ENCODE peak calls at places on chromosomes 5 and 9, in eight cellular contexts. A is fibroblast of the aortic adventitia; W is immature natural killer cell; V is activated naive CD4-positive, alpha-beta T cell; B is fibroblast of lung; P is stomach; Y is T-helper 9 cell; N is GM13976. M is an unnamed sample.

GRCh38 chr5:14457475-14457874 is 124.1 kb upstream of the OTULINL start:
- DNase-seq in A (peak), W (no peak), V (no peak), B (peak), P (no peak), Y (no peak), N (no peak), M (no peak)

GRCh38 chr9:124427281-124427680 is 12.0 kb upstream of the PSMB7 start:
- DNase-seq in A (no peak), W (no peak), V (no peak), B (no peak), P (no peak), Y (no peak), N (no peak), M (no peak)

GRCh38 chr5:102511666-102512065 is 12.9 kb upstream of the SLCO6A1 start:
- DNase-seq in A (peak), W (no peak), V (no peak), B (peak), P (no peak), Y (no peak), N (no peak), M (no peak)

GRCh38 chr5:137858223-137858916 is 9.3 kb upstream of the MYOT start:
- DNase-seq in A (peak), W (no peak), V (no peak), B (peak), P (no peak), Y (no peak), N (peak), M (peak)

GRCh38 chr9:15642369-15642962 is 89.6 kb downstream of the CCDC171 start:
- DNase-seq in A (peak), W (no peak), V (no peak), B (peak), P (no peak), Y (no peak), N (peak), M (peak)

GRCh38 chr5:151570512-151571269 is 20.4 kb downstream of the FAT2 start:
- DNase-seq in A (no peak), W (no peak), V (no peak), B (no peak), P (no peak), Y (no peak), N (no peak), M (no peak)

GRCh38 chr5:83554686-83555085 is 83.1 kb downstream of the VCAN start:
- DNase-seq in A (no peak), W (no peak), V (no peak), B (peak), P (no peak), Y (no peak), N (no peak), M (no peak)

GRCh38 chr5:67246108-67246507 is 49.5 kb upstream of the CD180 start:
- DNase-seq in A (peak), W (peak), V (no peak), B (peak), P (no peak), Y (no peak), N (peak), M (peak)

GRCh38 chr5:172707285-172708182 is 63.5 kb downstream of the DUSP1 start:
- DNase-seq in A (peak), W (no peak), V (no peak), B (peak), P (no peak), Y (no peak), N (no peak), M (no peak)

GRCh38 chr9:18077941-18078678 is 395.8 kb upstream of the ADAMTSL1 start:
- DNase-seq in A (no peak), W (no peak), V (no peak), B (no peak), P (no peak), Y (no peak), N (no peak), M (no peak)

GRCh38 chr5:93385665-93386064 is 195.4 kb downstream of the NR2F1-AS1 start:
- DNase-seq in A (peak), W (no peak), V (no peak), B (peak), P (no peak), Y (no peak), N (no peak), M (no peak)

GRCh38 chr5:14189680-14190079 is 46.5 kb downstream of the TRIO start:
- DNase-seq in A (no peak), W (no peak), V (no peak), B (no peak), P (no peak), Y (no peak), N (no peak), M (no peak)

GRCh38 chr5:142641681-142642080 is 44.2 kb downstream of the FGF1 start:
- DNase-seq in A (no peak), W (no peak), V (no peak), B (peak), P (no peak), Y (no peak), N (no peak), M (no peak)

GRCh38 chr5:60352992-60353391 is 347.0 kb downstream of the DEPDC1B start:
- DNase-seq in A (no peak), W (no peak), V (no peak), B (no peak), P (peak), Y (no peak), N (no peak), M (no peak)

GRCh38 chr9:101119206-101119819 is 90.8 kb downstream of the PLPPR1 start:
- DNase-seq in A (peak), W (no peak), V (no peak), B (peak), P (peak), Y (no peak), N (peak), M (no peak)

GRCh38 chr9:71680189-71680983 is 87.9 kb downstream of the CEMIP2 start:
- DNase-seq in A (peak), W (no peak), V (no peak), B (peak), P (no peak), Y (no peak), N (no peak), M (no peak)

GRCh38 chr5:167754501-167754941 is 536.9 kb upstream of the WWC1 start:
- DNase-seq in A (no peak), W (no peak), V (no peak), B (peak), P (no peak), Y (no peak), N (no peak), M (no peak)

GRCh38 chr9:7507026-7507425 is 292.6 kb downstream of the DMAC1 start:
- DNase-seq in A (no peak), W (no peak), V (no peak), B (no peak), P (no peak), Y (no peak), N (no peak), M (no peak)

GRCh38 chr5:126965061-126965475 is 65.3 kb downstream of the MARCHF3 start:
- DNase-seq in A (peak), W (no peak), V (no peak), B (peak), P (no peak), Y (no peak), N (no peak), M (no peak)

GRCh38 chr5:134813407-134813806 is 32.4 kb upstream of the C5orf24 start:
- DNase-seq in A (no peak), W (no peak), V (no peak), B (no peak), P (no peak), Y (no peak), N (peak), M (no peak)

GRCh38 chr9:70639853-70640814 is 225.7 kb upstream of the KLF9 start:
- DNase-seq in A (peak), W (no peak), V (no peak), B (peak), P (no peak), Y (no peak), N (no peak), M (no peak)

GRCh38 chr5:33037101-33037500 is 326.0 kb downstream of the NPR3 start:
- DNase-seq in A (peak), W (no peak), V (no peak), B (peak), P (no peak), Y (no peak), N (no peak), M (no peak)

GRCh38 chr9:36893911-36894310 is 140.2 kb downstream of the PAX5 start:
- DNase-seq in A (no peak), W (no peak), V (no peak), B (no peak), P (no peak), Y (no peak), N (no peak), M (no peak)

GRCh38 chr9:77019010-77019809 is at the start of gene FOXB2:
- DNase-seq in A (no peak), W (no peak), V (no peak), B (no peak), P (no peak), Y (no peak), N (peak), M (no peak)

GRCh38 chr9:71626395-71626794 is 141.9 kb downstream of the CEMIP2 start:
- DNase-seq in A (no peak), W (no peak), V (no peak), B (no peak), P (no peak), Y (no peak), N (no peak), M (no peak)

GRCh38 chr9:110116543-110116885 is 91.4 kb downstream of the C9orf152 start:
- DNase-seq in A (peak), W (no peak), V (no peak), B (peak), P (no peak), Y (no peak), N (peak), M (no peak)

GRCh38 chr5:143074414-143074996 is 304.3 kb downstream of the ARHGAP26 start:
- DNase-seq in A (peak), W (no peak), V (no peak), B (peak), P (no peak), Y (no peak), N (no peak), M (no peak)

GRCh38 chr9:137305788-137306545 is 3.9 kb upstream of the NRARP start:
- DNase-seq in A (no peak), W (no peak), V (no peak), B (no peak), P (no peak), Y (no peak), N (no peak), M (no peak)

GRCh38 chr5:138955013-138955660 is 80.0 kb upstream of the LRRTM2 start:
- DNase-seq in A (no peak), W (no peak), V (no peak), B (no peak), P (peak), Y (no peak), N (no peak), M (no peak)